ENCODE peak calls at places on chromosome 11, in seven cellular contexts. S is IMR-90, H is NB4, T is fibroblast of lung, K is coronary artery, Q is adrenal gland, W is stomach. A is an unnamed sample.

GRCh38 chr11:66981976-66982578 is 7.0 kb downstream of the C11orf86 start:
- DNase-seq in H (peak; percentile 80), S (peak; percentile 91), K (peak; percentile 86), W (peak; percentile 80), Q (peak; percentile 96), T (peak; percentile 91), A (no peak)

GRCh38 chr11:114321621-114322257 is 25.5 kb downstream of the NNMT start:
- DNase-seq in S (peak; percentile 91), T (peak; percentile 94), Q (no peak), K (no peak), W (no peak), H (no peak), A (no peak)

GRCh38 chr11:1768141-1768469 is 4.4 kb upstream of the CTSD start:
- DNase-seq in Q (no peak), H (no peak), W (no peak), S (no peak), T (no peak), K (no peak), A (peak; percentile 11)

GRCh38 chr11:118207079-118207478 is 17.7 kb downstream of the JAML start:
- DNase-seq in S (no peak), W (no peak), H (no peak), K (no peak), Q (no peak), T (no peak), A (no peak)

GRCh38 chr11:32210601-32211000 is 119.7 kb downstream of the RCN1 start:
- DNase-seq in T (peak; percentile 79), S (peak; percentile 33), W (no peak), Q (no peak), H (peak; percentile 44), K (no peak), A (no peak)

GRCh38 chr11:130022799-130023198 is 20.2 kb upstream of the PRDM10 start:
- DNase-seq in S (no peak), K (no peak), T (no peak), W (no peak), H (no peak), Q (no peak), A (no peak)

GRCh38 chr11:105392546-105392945 is 217.3 kb upstream of the GRIA4 start:
- DNase-seq in S (peak; percentile 34), W (no peak), H (peak; percentile 4), T (peak; percentile 5), K (no peak), Q (no peak), A (no peak)

GRCh38 chr11:29957406-29957805 is 59.4 kb downstream of the KCNA4 start:
- DNase-seq in W (no peak), K (no peak), S (no peak), Q (no peak), T (no peak), H (no peak), A (no peak)

GRCh38 chr11:8000390-8000789 is 13.3 kb downstream of the EIF3F start:
- DNase-seq in H (no peak), W (no peak), T (no peak), Q (no peak), K (no peak), S (no peak), A (no peak)

GRCh38 chr11:73995247-73995646 is 12.6 kb upstream of the UCP2 start:
- DNase-seq in Q (no peak), K (no peak), T (no peak), H (peak; percentile 60), W (no peak), S (peak; percentile 16), A (no peak)

GRCh38 chr11:8294251-8294935 is 30.7 kb upstream of the LMO1 start:
- DNase-seq in S (no peak), H (no peak), K (peak; percentile 38), Q (no peak), T (no peak), W (no peak), A (no peak)

GRCh38 chr11:43632171-43632570 is 48.4 kb upstream of the HSD17B12 start:
- DNase-seq in S (peak; percentile 45), K (no peak), H (no peak), W (no peak), T (peak; percentile 26), Q (no peak), A (no peak)

GRCh38 chr11:72712168-72712721 is 38.0 kb upstream of the PDE2A start:
- DNase-seq in H (no peak), T (peak; percentile 40), S (no peak), Q (peak; percentile 69), K (no peak), W (no peak), A (no peak)

GRCh38 chr11:30586251-30587144 is at the start of gene MPPED2:
- DNase-seq in Q (peak; percentile 57), T (no peak), K (peak; percentile 75), W (no peak), S (no peak), H (no peak), A (peak; percentile 87)

GRCh38 chr11:68870470-68870869 is 28.8 kb upstream of the CPT1A start:
- DNase-seq in T (no peak), S (no peak), H (peak; percentile 49), K (no peak), Q (no peak), W (no peak), A (no peak)
- TF ChIP-seq CTCF in T (peak; percentile 11), S (no peak), H (peak; percentile 23), K (no peak), Q (no peak), W (no peak), A (no peak)

GRCh38 chr11:34502949-34503348 is 10.6 kb downstream of the ELF5 start:
- DNase-seq in Q (no peak), T (peak; percentile 27), W (no peak), S (peak; percentile 6), K (no peak), H (no peak), A (no peak)
- TF ChIP-seq CTCF in Q (no peak), T (peak; percentile 7), W (no peak), S (no peak), K (no peak), H (no peak), A (no peak)

DNA sequence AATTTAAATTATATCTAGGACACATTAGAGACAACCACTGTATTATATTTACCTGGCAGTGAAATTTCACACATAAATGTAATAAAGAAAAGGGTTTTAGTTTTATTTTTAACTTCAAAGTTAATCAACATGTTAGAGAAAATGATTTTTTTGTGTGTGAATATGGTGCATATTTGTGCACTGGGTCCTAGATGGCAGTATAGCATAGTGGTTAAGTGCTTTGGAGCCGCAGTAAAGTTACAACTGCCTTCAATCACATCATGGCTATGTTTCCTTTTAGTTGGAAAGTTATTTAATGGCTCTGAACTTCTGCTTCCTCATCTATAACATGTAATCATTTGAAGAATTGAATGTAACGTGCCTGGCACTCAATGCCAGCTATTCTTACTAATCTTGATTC is 108.9 kb upstream of the DDI1 start:
- DNase-seq in Q (no peak), W (no peak), K (no peak), H (peak; percentile 13), T (no peak), S (peak; percentile 58), A (no peak)
- TF ChIP-seq CTCF in Q (peak; percentile 23), W (no peak), K (no peak), H (no peak), T (peak; percentile 61), S (peak; percentile 62), A (no peak)

DNA sequence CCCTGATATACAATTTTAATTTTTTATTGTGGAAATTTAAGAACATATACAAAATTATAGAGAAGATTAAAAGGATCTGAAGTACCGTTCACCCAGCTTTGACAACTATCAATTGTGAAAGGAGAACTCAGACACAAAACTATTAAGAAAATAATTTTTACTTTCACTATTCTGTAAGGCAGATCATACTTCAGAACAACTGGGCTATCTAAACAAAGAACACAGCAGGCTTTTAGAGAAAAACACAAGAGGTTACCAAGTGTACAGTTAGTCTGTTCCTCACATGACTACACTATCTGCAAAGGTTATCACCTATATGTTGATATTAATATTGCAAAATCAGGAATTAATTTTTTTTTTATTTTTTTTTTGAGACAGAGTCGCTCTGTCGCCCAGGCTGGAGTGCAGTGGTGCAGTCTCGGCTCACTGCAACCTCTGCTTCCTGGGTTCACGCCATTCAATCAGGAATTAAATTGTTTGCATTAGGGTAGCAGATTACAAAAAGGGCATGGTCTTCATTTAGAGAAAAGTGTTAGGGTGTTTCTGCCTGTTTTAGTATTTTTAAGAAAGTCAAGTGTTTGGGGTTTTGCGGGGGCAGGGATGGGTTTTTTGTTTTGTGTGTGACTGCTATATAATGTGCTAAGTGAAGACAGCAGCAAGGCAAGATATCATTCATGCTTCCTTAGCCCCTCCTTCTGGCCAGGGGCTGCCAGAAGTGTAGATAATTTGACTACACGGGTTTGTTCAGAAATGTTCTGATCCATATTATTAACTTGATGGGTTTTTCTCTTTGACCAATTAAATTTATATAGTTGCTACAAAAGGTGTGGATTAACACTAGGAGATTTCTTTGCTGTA is 27.6 kb upstream of the SIK2 start:
- DNase-seq in T (no peak), W (no peak), H (no peak), S (no peak), K (no peak), Q (no peak), A (no peak)
- TF ChIP-seq CTCF in T (no peak), W (no peak), H (no peak), S (no peak), K (no peak), Q (no peak), A (no peak)

DNA sequence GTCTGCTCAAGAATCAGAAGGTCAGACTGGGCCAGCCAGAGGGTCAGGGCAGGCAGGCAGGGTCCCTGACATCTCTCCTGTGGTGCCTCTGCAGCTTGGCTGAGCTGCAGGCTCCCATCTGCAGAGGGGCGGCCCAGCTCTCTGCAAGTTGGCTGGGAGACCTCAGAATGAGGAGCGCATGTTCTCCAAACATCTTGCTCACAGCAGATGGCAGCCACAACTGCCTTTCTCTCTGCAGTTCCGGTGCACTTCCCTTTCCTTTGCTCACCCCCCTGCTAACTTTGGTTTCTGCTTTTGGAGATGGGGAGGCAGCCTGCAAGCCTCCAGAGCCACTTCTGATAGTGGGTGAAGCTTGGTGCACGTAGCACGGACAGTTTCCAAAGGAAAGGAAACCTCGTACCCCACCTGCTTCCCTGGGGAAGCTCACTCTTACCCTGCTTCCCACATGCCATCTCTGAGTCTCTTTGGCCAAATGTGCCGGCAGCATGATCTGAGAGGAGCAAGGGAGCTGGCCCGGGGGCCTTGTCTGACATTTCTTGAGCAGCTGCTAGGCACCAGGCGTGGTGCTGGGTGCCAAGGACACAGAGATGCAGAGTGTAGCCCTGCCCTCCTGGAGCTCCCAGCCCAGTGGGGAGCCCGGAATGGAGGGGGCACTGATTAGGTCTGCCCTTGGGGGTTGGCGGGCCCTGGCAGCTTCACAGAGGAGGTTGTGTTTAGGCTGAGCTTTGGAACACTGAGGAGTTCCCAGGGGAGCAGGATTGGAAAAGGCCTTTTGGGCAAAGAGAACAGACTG is 18.2 kb downstream of the DAGLA start:
- DNase-seq in S (no peak), T (no peak), Q (no peak), K (no peak), H (peak; percentile 96), W (no peak), A (no peak)
- TF ChIP-seq CTCF in S (no peak), T (no peak), Q (no peak), K (no peak), H (no peak), W (no peak), A (no peak)

DNA sequence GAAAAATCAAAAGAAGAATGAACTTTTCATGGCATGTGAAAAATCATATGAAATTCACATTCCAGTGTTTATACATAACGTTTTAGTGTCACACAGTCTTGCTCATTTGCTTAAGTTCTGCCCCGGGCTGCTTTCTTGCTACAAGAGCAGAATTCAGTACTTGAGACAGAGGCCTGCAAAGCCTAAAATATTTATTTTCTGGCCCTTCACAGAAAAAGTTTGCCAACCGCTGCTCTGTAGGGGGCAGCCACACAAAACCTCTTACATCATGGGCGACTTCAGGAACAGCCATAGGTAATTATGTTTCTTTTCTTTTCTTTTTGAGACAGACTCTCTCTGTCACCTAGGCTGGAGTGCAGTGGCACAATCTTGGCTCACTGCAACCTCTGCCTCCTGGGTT is 1.0 kb upstream of the ATG2A start:
- DNase-seq in H (peak; percentile 70), K (no peak), T (peak; percentile 59), S (peak; percentile 70), Q (no peak), W (no peak), A (no peak)
- TF ChIP-seq CTCF in H (no peak), K (no peak), T (peak; percentile 41), S (peak; percentile 42), Q (no peak), W (no peak), A (no peak)